ENCODE peak calls at places on chromosomes 7 and 10, in five cellular contexts. V, C, F, G and X are unnamed samples.

GRCh38 chr7:47405286-47405904 is 176.5 kb downstream of the TNS3 start:
- DNase-seq in V (no peak), C (no peak), F (peak), G (no peak), X (peak)

GRCh38 chr10:31929986-31930675 is 1.5 kb upstream of the ARHGAP12 start:
- DNase-seq in V (no peak), C (no peak), F (no peak), G (no peak), X (no peak)

GRCh38 chr7:74009719-74010118 is 18.3 kb upstream of the ELN start:
- DNase-seq in V (no peak), C (no peak), F (no peak), G (no peak), X (no peak)

GRCh38 chr10:82981137-82981723 is 1106.2 kb downstream of the NRG3 start:
- DNase-seq in V (no peak), C (no peak), F (no peak), G (no peak), X (peak)

GRCh38 chr7:44762726-44763522 is 14.3 kb downstream of the ZMIZ2 start:
- DNase-seq in V (no peak), C (no peak), F (peak), G (no peak), X (no peak)

GRCh38 chr7:54643064-54643463 is 100.9 kb downstream of the VSTM2A start:
- DNase-seq in V (no peak), C (no peak), F (no peak), G (no peak), X (no peak)

GRCh38 chr10:96512997-96513685 is 585 bp downstream of the TLL2 start:
- DNase-seq in V (no peak), C (no peak), F (peak), G (peak), X (peak)

GRCh38 chr10:86355571-86356038 is 11.0 kb downstream of the GRID1 start:
- DNase-seq in V (no peak), C (no peak), F (peak), G (no peak), X (no peak)

GRCh38 chr7:69211739-69212138 is 386.5 kb upstream of the AUTS2 start:
- DNase-seq in V (no peak), C (peak), F (no peak), G (peak), X (no peak)

GRCh38 chr10:95513941-95514392 is 47.2 kb downstream of the SORBS1 start:
- DNase-seq in V (no peak), C (no peak), F (no peak), G (no peak), X (peak)

GRCh38 chr10:635088-635861 is 54.2 kb downstream of the DIP2C start:
- DNase-seq in V (no peak), C (no peak), F (peak), G (no peak), X (no peak)

GRCh38 chr10:75281980-75282379 is 46.2 kb upstream of the COMTD1 start:
- DNase-seq in V (no peak), C (no peak), F (no peak), G (no peak), X (no peak)

GRCh38 chr10:2978111-2978510 is 89.2 kb upstream of the PFKP start:
- DNase-seq in V (peak), C (no peak), F (peak), G (no peak), X (peak)

DNA sequence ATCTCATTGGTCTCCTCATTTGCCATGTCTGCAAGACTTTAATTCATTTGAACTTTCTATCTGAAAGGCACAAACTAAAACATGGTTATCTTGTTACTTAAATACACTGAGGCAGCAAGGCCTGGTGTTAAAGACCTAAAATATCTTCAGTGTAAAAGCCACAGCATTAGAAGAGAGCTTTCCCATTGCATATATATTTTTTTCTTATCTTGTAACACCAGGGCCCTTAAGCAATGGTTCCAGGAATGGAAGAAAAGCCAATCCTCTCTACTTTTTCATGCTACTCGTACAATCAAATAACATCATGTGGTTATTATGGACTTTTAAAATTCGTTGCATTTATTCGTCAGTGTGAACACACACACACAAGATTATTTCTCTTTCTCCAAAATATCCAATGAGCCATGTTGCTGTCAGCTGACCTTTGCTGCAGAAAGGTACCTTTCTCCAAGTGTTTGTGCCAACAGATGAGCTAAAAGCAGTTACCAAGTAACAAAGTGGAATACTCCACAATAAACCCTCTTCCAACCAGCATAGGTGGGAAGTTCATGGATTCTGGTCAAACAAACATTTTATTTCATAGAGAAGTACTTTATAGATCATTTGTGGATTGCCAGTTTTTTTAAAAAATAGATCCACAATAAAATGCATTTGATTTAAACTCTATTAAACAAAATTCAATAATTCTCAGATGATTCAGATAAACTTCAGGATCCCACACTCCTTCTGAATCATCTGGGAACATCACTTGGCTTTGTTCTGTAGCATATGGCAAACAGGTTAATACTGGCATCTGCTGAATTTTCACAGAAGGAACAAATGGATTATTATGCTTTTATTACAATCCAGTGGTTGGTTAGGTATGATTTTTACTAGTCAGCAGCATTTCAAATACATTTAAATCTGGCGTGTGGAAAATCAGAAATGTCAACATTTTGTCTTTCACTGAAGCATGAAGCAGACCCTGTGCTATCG is 63.3 kb upstream of the AGBL3 start:
- DNase-seq in V (no peak), C (no peak), F (no peak), G (no peak), X (no peak)
- H2BK12ac ChIP-seq in V (no peak), C (no peak), F (no peak), G (no peak), X (peak)

GRCh38 chr10:79335470-79336235 is 11.6 kb upstream of the PPIF start:
- DNase-seq in V (no peak), C (no peak), F (no peak), G (no peak), X (no peak)
- H2BK12ac ChIP-seq in V (no peak), C (no peak), F (no peak), G (no peak), X (peak)

DNA sequence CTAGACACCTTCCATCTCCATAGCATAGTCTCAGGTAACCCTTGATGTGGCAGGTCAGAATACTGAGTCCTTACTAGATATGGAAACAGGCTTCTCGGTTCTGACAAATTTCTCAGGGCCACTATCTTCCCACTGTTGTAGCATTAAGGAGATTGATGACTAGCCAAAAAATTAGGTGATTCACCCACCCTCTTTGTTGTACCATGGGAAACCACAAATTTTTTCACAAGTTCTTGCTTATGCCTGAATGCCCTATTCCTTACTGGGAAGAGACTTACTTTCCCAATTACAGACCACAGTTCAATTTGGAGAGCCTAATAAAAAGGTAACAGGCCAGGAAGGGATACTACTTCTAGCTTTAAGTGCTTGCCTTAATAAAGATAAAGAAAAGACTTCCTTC is 948.8 kb downstream of the GRM8 start:
- DNase-seq in V (no peak), C (no peak), F (no peak), G (no peak), X (no peak)
- H2BK12ac ChIP-seq in V (no peak), C (no peak), F (no peak), G (no peak), X (no peak)

GRCh38 chr7:16528520-16528919 is 1.9 kb downstream of the LRRC72 start:
- DNase-seq in V (no peak), C (no peak), F (no peak), G (no peak), X (no peak)
- H2BK12ac ChIP-seq in V (no peak), C (no peak), F (no peak), G (no peak), X (no peak)

GRCh38 chr10:111392910-111393309 is 316.1 kb downstream of the ADRA2A start:
- DNase-seq in V (no peak), C (no peak), F (peak), G (no peak), X (peak)

GRCh38 chr10:111392159-111392558 is 315.3 kb downstream of the ADRA2A start:
- DNase-seq in V (no peak), C (no peak), F (no peak), G (no peak), X (peak)

GRCh38 chr10:111391146-111391545 is 314.3 kb downstream of the ADRA2A start:
- DNase-seq in V (no peak), C (no peak), F (no peak), G (no peak), X (no peak)
- H2BK12ac ChIP-seq in V (no peak), C (no peak), F (no peak), G (no peak), X (no peak)

GRCh38 chr10:112792487-112793196 is 157.4 kb upstream of the TCF7L2 start:
- DNase-seq in V (no peak), C (no peak), F (peak), G (no peak), X (peak)
- H2BK12ac ChIP-seq in V (no peak), C (peak), F (no peak), G (no peak), X (no peak)

GRCh38 chr7:42103456-42103855 is 133.6 kb downstream of the GLI3 start:
- DNase-seq in V (no peak), C (no peak), F (no peak), G (no peak), X (peak)
- H2BK12ac ChIP-seq in V (no peak), C (no peak), F (no peak), G (no peak), X (no peak)

GRCh38 chr7:24920702-24921679 is 59.0 kb downstream of the OSBPL3 start:
- DNase-seq in V (no peak), C (no peak), F (no peak), G (no peak), X (no peak)

GRCh38 chr7:24914465-24914859 is 65.5 kb downstream of the OSBPL3 start:
- DNase-seq in V (no peak), C (no peak), F (no peak), G (no peak), X (no peak)

GRCh38 chr7:24913791-24914464 is 66.0 kb downstream of the OSBPL3 start:
- DNase-seq in V (no peak), C (no peak), F (no peak), G (no peak), X (no peak)

GRCh38 chr7:24916463-24917040 is 63.4 kb downstream of the OSBPL3 start:
- DNase-seq in V (no peak), C (no peak), F (peak), G (no peak), X (peak)

DNA sequence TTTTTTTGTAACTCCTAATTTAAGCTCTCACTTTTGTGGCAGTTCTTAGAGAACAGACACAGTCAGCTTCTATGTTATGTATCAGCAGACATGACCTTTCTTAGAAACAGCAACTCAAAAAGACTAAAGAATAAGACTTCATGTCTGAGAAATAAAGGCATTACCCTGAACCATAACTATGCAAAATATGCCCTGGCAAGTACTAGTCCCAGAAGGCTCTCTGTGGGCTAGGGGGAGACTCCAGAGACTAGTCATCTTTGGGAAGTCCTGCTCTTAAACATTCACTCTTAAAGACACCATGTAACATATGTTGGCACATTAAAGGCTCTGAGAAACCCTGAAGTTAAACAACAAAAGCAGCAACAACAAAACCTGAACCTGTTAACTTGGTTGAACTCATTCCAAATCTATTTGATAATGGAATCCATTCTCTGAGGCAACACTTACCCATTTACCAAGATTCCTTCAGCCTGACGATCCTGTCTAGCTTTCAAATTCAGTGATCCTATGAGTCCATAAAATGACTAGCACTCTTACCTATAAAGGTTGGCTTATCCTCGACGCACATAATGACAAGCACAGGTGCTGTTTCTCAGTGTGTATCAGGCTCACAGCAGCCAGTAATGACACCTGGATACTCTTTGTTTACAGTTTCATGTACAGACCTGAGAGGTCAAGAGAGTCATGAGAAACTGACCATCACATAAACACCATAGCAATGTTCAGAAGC is 62.3 kb downstream of the OSBPL3 start:
- DNase-seq in V (no peak), C (no peak), F (peak), G (no peak), X (peak)
- H2BK12ac ChIP-seq in V (no peak), C (no peak), F (no peak), G (no peak), X (peak)